ENCODE peak calls at places on chromosomes 11 and 22, in seven cellular contexts. H is kidney epithelial cell, E is psoas muscle, O is sigmoid colon, D is fibroblast of the aortic adventitia, W is gastrocnemius medialis, K is DND-41. Y is an unnamed sample.

GRCh38 chr11:14249121-14249963 is 109.6 kb downstream of the RRAS2 start:
- DNase-seq in H (peak; percentile 12), K (peak; percentile 65), W (no peak), D (peak; percentile 71), O (peak; percentile 78), E (peak; percentile 75), Y (peak; percentile 23)

GRCh38 chr11:112785104-112785503 is 176.1 kb upstream of the NCAM1 start:
- DNase-seq in H (no peak), K (no peak), D (peak; percentile 88), O (no peak), W (peak; percentile 30), E (no peak), Y (peak; percentile 22)

GRCh38 chr11:121946514-121946913 is 169.5 kb downstream of the BLID start:
- DNase-seq in K (no peak), H (no peak), O (no peak), E (no peak), D (no peak), W (no peak), Y (no peak)

GRCh38 chr11:44138286-44138685 is 42.8 kb downstream of the EXT2 start:
- DNase-seq in E (no peak), K (no peak), O (no peak), W (no peak), D (peak; percentile 15), H (no peak), Y (no peak)

GRCh38 chr11:78414321-78415051 is 3.1 kb downstream of the GAB2 start:
- DNase-seq in O (no peak), W (no peak), H (no peak), K (no peak), D (peak; percentile 46), E (no peak), Y (no peak)

GRCh38 chr11:12184696-12185095 is 74.3 kb downstream of the MICAL2 start:
- DNase-seq in W (no peak), E (no peak), K (no peak), O (no peak), D (no peak), H (no peak), Y (no peak)

GRCh38 chr11:94031625-94032024 is 10.5 kb downstream of the HEPHL1 start:
- DNase-seq in W (no peak), K (no peak), O (no peak), D (no peak), E (no peak), H (no peak), Y (no peak)

GRCh38 chr11:67251841-67252240 is 14.4 kb upstream of the GRK2 start:
- DNase-seq in H (no peak), D (no peak), O (no peak), K (no peak), W (no peak), E (no peak), Y (no peak)

GRCh38 chr22:23820748-23821211 is 18.0 kb downstream of the DERL3 start:
- DNase-seq in O (no peak), E (no peak), K (no peak), D (no peak), W (no peak), H (no peak), Y (no peak)

GRCh38 chr11:110431212-110432073 is 1.7 kb downstream of the FDX1 start:
- DNase-seq in K (no peak), D (peak; percentile 46), O (no peak), W (no peak), E (no peak), H (no peak), Y (no peak)

GRCh38 chr22:19897726-19898515 is 43.2 kb upstream of the GNB1L start:
- DNase-seq in H (no peak), W (no peak), E (no peak), D (no peak), K (no peak), O (no peak), Y (no peak)

GRCh38 chr22:36763576-36763975 is 12.3 kb downstream of the IFT27 start:
- DNase-seq in O (peak; percentile 43), E (no peak), W (no peak), K (no peak), D (no peak), H (no peak), Y (no peak)

GRCh38 chr22:37210041-37210803 is 2.1 kb downstream of the SSTR3 start:
- DNase-seq in D (no peak), H (no peak), O (peak; percentile 55), W (no peak), E (peak; percentile 50), K (no peak), Y (no peak)

GRCh38 chr11:131767421-131767820 is 397.0 kb downstream of the NTM start:
- DNase-seq in H (no peak), E (no peak), W (no peak), O (no peak), D (peak; percentile 44), K (no peak), Y (no peak)

GRCh38 chr22:20957691-20958440 is 9.2 kb upstream of the AIFM3 start:
- DNase-seq in H (no peak), K (no peak), D (peak; percentile 21), W (no peak), E (peak; percentile 66), O (no peak), Y (no peak)

GRCh38 chr22:35437038-35437437 is 37.1 kb downstream of the MCM5 start:
- DNase-seq in W (no peak), O (no peak), H (no peak), K (no peak), E (no peak), D (no peak), Y (no peak)

GRCh38 chr11:70134490-70134889 is 56.4 kb downstream of the ANO1 start:
- DNase-seq in O (no peak), W (peak; percentile 16), D (no peak), E (no peak), H (no peak), K (no peak), Y (no peak)

GRCh38 chr11:2299773-2300172 is 1.9 kb downstream of the C11orf21 start:
- DNase-seq in K (peak; percentile 2), D (no peak), W (no peak), E (no peak), O (no peak), H (no peak), Y (no peak)

GRCh38 chr11:121298770-121299169 is 6.2 kb downstream of the SC5D start:
- DNase-seq in W (no peak), K (no peak), D (no peak), H (no peak), O (no peak), E (no peak), Y (no peak)

GRCh38 chr11:76600124-76600655 is 70.4 kb downstream of the LRRC32 start:
- DNase-seq in W (no peak), E (no peak), H (no peak), O (no peak), D (no peak), K (no peak), Y (no peak)

GRCh38 chr11:76596652-76597051 is 73.9 kb downstream of the LRRC32 start:
- DNase-seq in E (no peak), D (no peak), W (no peak), K (no peak), O (no peak), H (no peak), Y (no peak)

GRCh38 chr11:76597533-76598425 is 72.8 kb downstream of the LRRC32 start:
- DNase-seq in W (no peak), O (no peak), E (no peak), K (no peak), H (no peak), D (no peak), Y (no peak)

GRCh38 chr11:76599041-76600013 is 71.2 kb downstream of the LRRC32 start:
- DNase-seq in W (no peak), O (no peak), E (no peak), H (no peak), K (no peak), D (no peak), Y (peak; percentile 53)

DNA sequence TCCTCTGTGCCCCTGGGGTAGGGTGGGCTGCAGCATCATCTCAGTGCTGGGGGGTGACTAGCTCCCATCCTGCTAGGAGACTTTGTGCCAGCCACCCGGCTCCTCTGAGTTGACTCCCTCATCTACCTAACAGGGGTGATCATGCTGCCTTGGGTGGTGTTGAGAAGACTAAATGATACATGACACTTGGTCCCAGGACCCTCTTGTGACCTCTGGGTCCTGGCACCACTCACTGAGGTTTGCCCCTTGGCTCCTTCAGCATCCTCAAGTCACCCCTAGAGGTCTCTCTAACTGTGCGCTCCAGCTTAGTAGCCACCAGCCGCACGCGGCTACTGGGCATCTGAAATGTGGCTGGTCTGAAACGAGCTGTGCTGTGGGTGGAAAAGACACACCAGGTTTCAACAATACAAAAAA is 72.1 kb downstream of the LRRC32 start:
- DNase-seq in O (no peak), D (peak; percentile 61), K (no peak), E (no peak), W (no peak), H (no peak), Y (peak; percentile 19)
- TF ChIP-seq CTCF in O (no peak), D (peak; percentile 59), K (peak; percentile 29), E (peak; percentile 37), W (no peak), H (peak; percentile 69), Y (peak; percentile 62)

DNA sequence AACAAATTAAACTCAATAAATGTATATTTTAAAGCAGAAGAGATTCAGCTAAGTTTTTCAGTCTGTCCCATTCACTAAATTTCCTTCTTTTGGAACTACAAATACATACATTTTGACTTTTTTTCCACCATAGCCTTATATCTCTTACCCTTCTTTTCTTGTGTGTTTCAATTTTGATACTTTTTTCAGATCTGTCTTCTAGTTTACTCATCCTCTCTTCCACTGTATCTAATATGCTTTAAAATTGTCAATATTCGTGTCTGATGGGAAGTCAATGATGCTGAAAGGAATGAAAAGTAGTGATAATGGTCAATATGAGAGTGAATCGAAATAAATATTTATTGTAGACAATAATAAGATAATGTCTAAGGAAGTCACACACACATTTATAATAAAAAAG is 332.3 kb upstream of the KIRREL3 start:
- DNase-seq in D (no peak), E (no peak), W (no peak), H (no peak), K (no peak), O (no peak), Y (no peak)
- H3K4me3 ChIP-seq in D (no peak overlapping the region), E (no peak overlapping the region), W (no peak overlapping the region), H (no peak overlapping the region), K (no peak overlapping the region), O (no peak overlapping the region), Y (no peak overlapping the region)

GRCh38 chr22:44665115-44665514 is 36.9 kb upstream of the PRR5 start:
- DNase-seq in O (peak; percentile 80), D (no peak), K (no peak), W (no peak), E (peak; percentile 60), H (no peak), Y (no peak)
- TF ChIP-seq CTCF in O (no peak), D (no peak), K (no peak), W (no peak), E (no peak), H (no peak), Y (no peak)

GRCh38 chr11:15318814-15319213 is 204.1 kb downstream of the INSC start:
- DNase-seq in W (no peak), E (no peak), K (no peak), O (no peak), D (no peak), H (no peak), Y (no peak)
- H3K4me3 ChIP-seq in W (no peak overlapping the region), E (no peak overlapping the region), K (no peak overlapping the region), O (no peak overlapping the region), D (no peak overlapping the region), H (no peak overlapping the region), Y (no peak overlapping the region)